ENCODE peak calls at places on chromosome 21, in seven cellular contexts. D is T-cell, I is small intestine, O is IMR-90, P is T-helper 9 cell, A is fibroblast of the aortic adventitia, Y is EL. T is an unnamed sample.
A peak's percentile ranks its signal among the peaks of the same experiment; 100 is the strongest.

GRCh38 chr21:45768011-45768740 is 124.7 kb downstream of the PCBP3 start:
- DNase-seq in P (no peak), I (no peak), A (peak; percentile 58), O (peak; percentile 24), D (no peak), Y (no peak), T (peak; percentile 27)

GRCh38 chr21:45494851-45495680 is 47.2 kb downstream of the SLC19A1 start:
- DNase-seq in O (no peak), A (no peak), P (no peak), I (no peak), Y (no peak), D (no peak), T (no peak)

GRCh38 chr21:45300786-45301520 is 13.3 kb upstream of the POFUT2 start:
- DNase-seq in P (no peak), O (no peak), I (no peak), A (no peak), D (no peak), Y (no peak), T (no peak)

GRCh38 chr21:35517848-35518247 is 468.7 kb upstream of the RUNX1 start:
- DNase-seq in I (no peak), Y (no peak), D (no peak), O (no peak), A (no peak), P (no peak), T (no peak)

GRCh38 chr21:45366931-45367401 is 38.0 kb upstream of the COL18A1 start:
- DNase-seq in D (no peak), I (no peak), Y (peak; percentile 98), P (no peak), O (peak; percentile 98), A (peak; percentile 91), T (peak; percentile 67)

GRCh38 chr21:44449473-44450363 is 5.6 kb upstream of the LRRC3 start:
- DNase-seq in Y (no peak), D (no peak), I (no peak), P (no peak), O (no peak), A (no peak), T (no peak)

GRCh38 chr21:38533887-38534286 is 35.6 kb upstream of the ERG start:
- DNase-seq in I (no peak), O (no peak), A (no peak), D (no peak), P (no peak), Y (no peak), T (peak; percentile 3)

GRCh38 chr21:32094792-32095191 is 184.1 kb downstream of the MIS18A start:
- DNase-seq in Y (peak; percentile 42), O (peak; percentile 46), I (peak; percentile 51), A (peak; percentile 28), D (no peak), P (no peak), T (peak; percentile 9)

GRCh38 chr21:41630249-41630648 is 122.3 kb upstream of the TMPRSS2 start:
- DNase-seq in D (no peak), P (no peak), A (peak; percentile 100), I (peak; percentile 50), O (peak; percentile 100), Y (peak; percentile 99), T (peak; percentile 56)